ENCODE peak calls at places on chromosomes 11 and 22, in eight cellular contexts. S is fibroblast of the aortic adventitia, K is AG09309, C is AG04450, X is PC-3, T is CD14-positive monocyte, L is HFF-Myc, Q is tibial artery. P is an unnamed sample.

GRCh38 chr11:93329936-93330445 is 551 bp upstream of the DEUP1 start:
- DNase-seq in L (no peak), Q (no peak), S (no peak), K (no peak), X (no peak), C (no peak), T (no peak), P (no peak)

GRCh38 chr11:118135796-118136165 is 16.8 kb downstream of the SCN4B start:
- DNase-seq in K (no peak), C (no peak), S (no peak), L (no peak), X (no peak), Q (no peak), T (no peak), P (no peak)

GRCh38 chr11:12170984-12171383 is 60.6 kb downstream of the MICAL2 start:
- DNase-seq in X (no peak), K (no peak), T (no peak), S (peak; percentile 98), Q (peak; percentile 78), C (no peak), L (no peak), P (no peak)

GRCh38 chr11:26199341-26199740 is 132.6 kb upstream of the ANO3 start:
- DNase-seq in K (no peak), C (no peak), L (no peak), Q (no peak), X (no peak), T (no peak), S (peak; percentile 16), P (no peak)

GRCh38 chr11:119169272-119169719 is 771 bp downstream of the NLRX1 start:
- DNase-seq in L (no peak), X (peak; percentile 72), K (no peak), T (no peak), C (no peak), S (peak; percentile 35), Q (peak; percentile 44), P (peak; percentile 66)

GRCh38 chr22:19890502-19891349 is 36.1 kb upstream of the GNB1L start:
- DNase-seq in Q (no peak), L (no peak), X (no peak), K (no peak), S (no peak), T (no peak), C (no peak), P (peak; percentile 35)

GRCh38 chr11:104979839-104980238 is 11.5 kb upstream of the CASP4 start:
- DNase-seq in C (no peak), X (no peak), L (no peak), T (no peak), Q (no peak), K (no peak), S (no peak), P (no peak)

GRCh38 chr11:11351042-11351586 is 1.9 kb downstream of the CSNK2A3 start:
- DNase-seq in Q (no peak), C (no peak), X (no peak), S (no peak), K (no peak), L (no peak), T (no peak), P (no peak)

GRCh38 chr11:296206-296975 is 2.9 kb downstream of the IFITM5 start:
- DNase-seq in C (no peak), T (peak; percentile 27), K (no peak), Q (peak; percentile 18), L (no peak), X (no peak), S (no peak), P (peak; percentile 32)

GRCh38 chr11:121741316-121741715 is 288.5 kb upstream of the SORL1-AS1 start:
- DNase-seq in S (peak; percentile 96), Q (no peak), T (no peak), K (no peak), C (no peak), X (no peak), L (no peak), P (no peak)

GRCh38 chr11:8814209-8814922 is 96.6 kb upstream of the AKIP1 start:
- DNase-seq in Q (no peak), S (no peak), K (no peak), T (no peak), X (peak; percentile 70), C (no peak), L (no peak), P (no peak)

GRCh38 chr11:2536440-2536989 is 91.7 kb downstream of the KCNQ1 start:
- DNase-seq in T (peak; percentile 29), Q (no peak), L (no peak), S (no peak), K (no peak), C (no peak), X (no peak), P (no peak)

GRCh38 chr11:59281177-59281576 is 68.5 kb upstream of the MPEG1 start:
- DNase-seq in L (no peak), C (no peak), Q (no peak), T (no peak), K (no peak), S (no peak), X (no peak), P (no peak)

GRCh38 chr11:13927496-13927895 is 35.0 kb upstream of the SPON1 start:
- DNase-seq in Q (no peak), L (no peak), T (no peak), K (no peak), C (no peak), S (no peak), X (no peak), P (no peak)

DNA sequence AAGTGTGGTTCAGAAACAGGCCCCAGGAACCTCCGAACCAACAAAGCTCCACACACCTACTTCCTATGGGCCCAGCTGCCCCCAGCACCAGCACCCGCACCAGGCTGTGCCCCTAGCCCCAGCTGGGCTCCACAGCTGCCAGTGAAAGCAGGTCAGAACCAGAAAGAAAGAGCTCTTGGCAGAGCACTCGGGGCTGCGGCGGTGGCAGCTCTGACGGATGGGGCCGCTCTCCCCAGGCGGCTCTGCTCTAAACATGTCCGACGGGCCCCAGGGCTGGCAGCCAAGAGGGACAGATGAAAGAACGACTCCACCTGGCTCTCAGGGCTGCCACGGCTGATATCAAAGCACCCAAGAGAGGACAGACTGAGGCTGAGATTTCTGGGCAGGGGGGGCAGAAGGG is 25.7 kb downstream of the LRFN4 start:
- DNase-seq in K (no peak), Q (no peak), C (no peak), T (no peak), L (no peak), X (no peak), S (no peak), P (no peak)
- TF ChIP-seq CTCF in K (no peak), Q (no peak), C (no peak), T (no peak), L (no peak), X (no peak), S (no peak), P (no peak)

DNA sequence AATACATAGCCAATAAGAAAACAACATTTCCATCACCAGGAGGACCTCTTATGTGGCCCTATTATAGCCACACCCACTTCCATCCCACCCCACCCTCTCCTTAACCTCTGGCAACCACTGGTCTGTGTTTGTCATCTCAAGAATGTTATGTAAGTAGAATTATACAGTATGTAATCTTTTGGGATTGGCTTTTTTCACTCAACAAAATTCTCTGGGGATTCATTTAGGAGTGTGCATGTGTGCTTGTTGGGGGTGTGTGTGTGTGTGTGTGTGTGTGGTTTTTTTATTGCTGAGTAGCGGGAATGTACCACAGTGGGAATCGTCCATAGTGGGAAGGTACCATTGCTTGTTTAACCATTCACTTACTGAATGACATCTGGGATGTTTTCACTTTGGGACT is 5.2 kb downstream of the KCNJ5 start:
- DNase-seq in L (no peak), T (no peak), K (peak; percentile 13), X (no peak), Q (no peak), C (no peak), S (peak; percentile 50), P (no peak)
- TF ChIP-seq CTCF in L (no peak), T (no peak), K (no peak), X (no peak), Q (no peak), C (no peak), S (no peak), P (no peak)

GRCh38 chr22:27692243-27692642 is 109.3 kb downstream of the MN1 start:
- DNase-seq in S (peak; percentile 42), T (no peak), K (no peak), C (no peak), L (no peak), X (no peak), Q (no peak), P (no peak)
- TF ChIP-seq CTCF in S (no peak), T (no peak), K (no peak), C (no peak), L (no peak), X (no peak), Q (no peak), P (no peak)

GRCh38 chr22:48250937-48251530 is 1488.6 kb downstream of the TBC1D22A start:
- DNase-seq in K (no peak), S (no peak), T (no peak), C (no peak), L (no peak), X (no peak), Q (no peak), P (no peak)

GRCh38 chr22:48250286-48250895 is 1487.9 kb downstream of the TBC1D22A start:
- DNase-seq in S (no peak), Q (no peak), L (no peak), K (no peak), C (no peak), X (no peak), T (peak; percentile 45), P (no peak)

GRCh38 chr22:48251629-48252028 is 1489.2 kb downstream of the TBC1D22A start:
- DNase-seq in L (no peak), T (peak; percentile 30), X (no peak), C (no peak), S (no peak), Q (no peak), K (no peak), P (no peak)

GRCh38 chr22:48248901-48249455 is 1486.5 kb downstream of the TBC1D22A start:
- DNase-seq in S (no peak), K (no peak), X (no peak), T (no peak), Q (no peak), L (no peak), C (no peak), P (no peak)

GRCh38 chr22:48249721-48250268 is 1487.3 kb downstream of the TBC1D22A start:
- DNase-seq in Q (no peak), C (no peak), T (no peak), L (no peak), S (no peak), K (no peak), X (no peak), P (no peak)
- TF ChIP-seq CTCF in Q (no peak), C (no peak), T (no peak), L (no peak), S (no peak), K (no peak), X (no peak), P (no peak)